ENCODE peak calls at places on chromosome 5, in eight cellular contexts. One of them, this sample, is unnamed.
A peak's percentile ranks its signal among the peaks of the same experiment; 100 is the strongest.

GRCh38 chr5:131610198-131611063 is 24.6 kb downstream of the RAPGEF6 start:
- DNase-seq in C1 segment of cervical spinal cord: no peak
- DNase-seq in RCC 7860: peak; percentile 92
- DNase-seq in suprapubic skin: no peak
- DNase-seq in nephron progenitor cell: no peak
- DNase-seq in HTR-8/SVneo: peak; percentile 75
- DNase-seq in cardiac muscle cell: peak; percentile 68
- DNase-seq in activated naive CD8-positive, alpha-beta T cell treated with anti-CD3 and anti-CD28 coated beads for 36 hours: no peak
- DNase-seq in this sample: no peak

GRCh38 chr5:75961814-75962213 is 121.4 kb upstream of the SV2C start:
- DNase-seq in C1 segment of cervical spinal cord: no peak
- DNase-seq in RCC 7860: no peak
- DNase-seq in suprapubic skin: no peak
- DNase-seq in nephron progenitor cell: no peak
- DNase-seq in HTR-8/SVneo: no peak
- DNase-seq in cardiac muscle cell: no peak
- DNase-seq in activated naive CD8-positive, alpha-beta T cell treated with anti-CD3 and anti-CD28 coated beads for 36 hours: no peak
- DNase-seq in this sample: no peak

GRCh38 chr5:168002116-168002515 is 289.3 kb upstream of the WWC1 start:
- DNase-seq in C1 segment of cervical spinal cord: no peak
- DNase-seq in RCC 7860: no peak
- DNase-seq in suprapubic skin: no peak
- DNase-seq in nephron progenitor cell: no peak
- DNase-seq in HTR-8/SVneo: no peak
- DNase-seq in cardiac muscle cell: no peak
- DNase-seq in activated naive CD8-positive, alpha-beta T cell treated with anti-CD3 and anti-CD28 coated beads for 36 hours: no peak
- DNase-seq in this sample: no peak

GRCh38 chr5:36366883-36367282 is 65.2 kb upstream of the RANBP3L start:
- DNase-seq in C1 segment of cervical spinal cord: no peak
- DNase-seq in RCC 7860: no peak
- DNase-seq in suprapubic skin: no peak
- DNase-seq in nephron progenitor cell: no peak
- DNase-seq in HTR-8/SVneo: no peak
- DNase-seq in cardiac muscle cell: peak; percentile 18
- DNase-seq in activated naive CD8-positive, alpha-beta T cell treated with anti-CD3 and anti-CD28 coated beads for 36 hours: no peak
- DNase-seq in this sample: no peak

GRCh38 chr5:171413153-171413910 is 6.1 kb upstream of the FGF18 start:
- DNase-seq in C1 segment of cervical spinal cord: no peak
- DNase-seq in RCC 7860: no peak
- DNase-seq in suprapubic skin: peak; percentile 2
- DNase-seq in nephron progenitor cell: no peak
- DNase-seq in HTR-8/SVneo: no peak
- DNase-seq in cardiac muscle cell: no peak
- DNase-seq in activated naive CD8-positive, alpha-beta T cell treated with anti-CD3 and anti-CD28 coated beads for 36 hours: no peak
- DNase-seq in this sample: no peak

GRCh38 chr5:2699231-2699630 is 52.2 kb downstream of the IRX2 start:
- DNase-seq in C1 segment of cervical spinal cord: no peak
- DNase-seq in RCC 7860: no peak
- DNase-seq in suprapubic skin: no peak
- DNase-seq in nephron progenitor cell: no peak
- DNase-seq in HTR-8/SVneo: no peak
- DNase-seq in cardiac muscle cell: no peak
- DNase-seq in activated naive CD8-positive, alpha-beta T cell treated with anti-CD3 and anti-CD28 coated beads for 36 hours: no peak
- DNase-seq in this sample: no peak

GRCh38 chr5:93294184-93294583 is 286.8 kb downstream of the NR2F1-AS1 start:
- DNase-seq in C1 segment of cervical spinal cord: no peak
- DNase-seq in RCC 7860: no peak
- DNase-seq in suprapubic skin: no peak
- DNase-seq in nephron progenitor cell: no peak
- DNase-seq in HTR-8/SVneo: peak; percentile 29
- DNase-seq in cardiac muscle cell: no peak
- DNase-seq in activated naive CD8-positive, alpha-beta T cell treated with anti-CD3 and anti-CD28 coated beads for 36 hours: no peak
- DNase-seq in this sample: no peak

GRCh38 chr5:53642006-53642405 is 81.6 kb downstream of the NDUFS4 start:
- DNase-seq in C1 segment of cervical spinal cord: no peak
- DNase-seq in RCC 7860: no peak
- DNase-seq in suprapubic skin: no peak
- DNase-seq in nephron progenitor cell: no peak
- DNase-seq in HTR-8/SVneo: no peak
- DNase-seq in cardiac muscle cell: peak; percentile 45
- DNase-seq in activated naive CD8-positive, alpha-beta T cell treated with anti-CD3 and anti-CD28 coated beads for 36 hours: no peak
- DNase-seq in this sample: peak; percentile 3

GRCh38 chr5:17255471-17256016 is 38.1 kb downstream of the BASP1 start:
- DNase-seq in C1 segment of cervical spinal cord: no peak
- DNase-seq in RCC 7860: no peak
- DNase-seq in suprapubic skin: no peak
- DNase-seq in nephron progenitor cell: no peak
- DNase-seq in HTR-8/SVneo: no peak
- DNase-seq in cardiac muscle cell: peak; percentile 64
- DNase-seq in activated naive CD8-positive, alpha-beta T cell treated with anti-CD3 and anti-CD28 coated beads for 36 hours: no peak
- DNase-seq in this sample: no peak

GRCh38 chr5:151202381-151203139 is 21.3 kb downstream of the CCDC69 start:
- DNase-seq in C1 segment of cervical spinal cord: no peak
- DNase-seq in RCC 7860: peak; percentile 56
- DNase-seq in suprapubic skin: no peak
- DNase-seq in nephron progenitor cell: no peak
- DNase-seq in HTR-8/SVneo: no peak
- DNase-seq in cardiac muscle cell: peak; percentile 89
- DNase-seq in activated naive CD8-positive, alpha-beta T cell treated with anti-CD3 and anti-CD28 coated beads for 36 hours: peak; percentile 52
- DNase-seq in this sample: no peak

This sample was measured in neural progenitor cell.